ENCODE peak calls at places on chromosomes 6 and 20, in ten cellular contexts. H is lower lobe of right lung; T is GM23338; C is A549; D is neural progenitor cell; M is mucosa of descending colon; X is GM10248; R is RWPE1; L is CD4-positive, alpha-beta T cell; E is HepG2. Y is an unnamed sample.

GRCh38 chr6:129732542-129732941 is 22.6 kb upstream of the ARHGAP18 start:
- DNase-seq in R (peak; percentile 27), C (no peak), T (no peak), M (no peak), D (no peak), X (no peak), E (no peak), L (no peak), H (no peak), Y (no peak)

GRCh38 chr6:168837231-168837903 is 396.4 kb downstream of the SMOC2 start:
- DNase-seq in L (no peak), H (no peak), M (no peak), T (peak; percentile 32), D (no peak), C (no peak), R (no peak), E (no peak), X (no peak), Y (no peak)

GRCh38 chr20:51529758-51530157 is 12.8 kb downstream of the NFATC2 start:
- DNase-seq in E (no peak), T (no peak), C (no peak), M (no peak), X (no peak), R (no peak), L (no peak), H (no peak), D (no peak), Y (no peak)

GRCh38 chr6:166747644-166748595 is 120.9 kb upstream of the RPS6KA2 start:
- DNase-seq in R (no peak), C (peak; percentile 14), H (no peak), X (no peak), T (peak; percentile 41), E (no peak), D (no peak), L (no peak), M (no peak), Y (no peak)

GRCh38 chr20:7989379-7989778 is 30.2 kb downstream of the TMX4 start:
- DNase-seq in D (no peak), M (no peak), C (peak; percentile 9), T (no peak), X (no peak), L (no peak), E (no peak), R (no peak), H (no peak), Y (no peak)

GRCh38 chr6:15607603-15608002 is 55.2 kb downstream of the DTNBP1 start:
- DNase-seq in D (no peak), X (no peak), L (no peak), T (no peak), C (no peak), H (no peak), R (no peak), M (no peak), E (no peak), Y (no peak)

GRCh38 chr20:38387953-38388352 is 41.7 kb downstream of the LBP start:
- DNase-seq in H (no peak), R (no peak), M (no peak), D (no peak), E (no peak), C (no peak), L (no peak), X (no peak), T (peak; percentile 33), Y (no peak)

GRCh38 chr20:19923762-19924161 is 93.4 kb upstream of the NAA20 start:
- DNase-seq in T (no peak), D (no peak), C (no peak), R (no peak), E (no peak), M (no peak), X (no peak), L (no peak), H (no peak), Y (no peak)

GRCh38 chr20:3275064-3275935 is 36.3 kb upstream of the SLC4A11 start:
- DNase-seq in M (no peak), R (no peak), E (no peak), L (no peak), C (no peak), H (no peak), D (no peak), X (no peak), T (no peak), Y (no peak)

GRCh38 chr20:3273371-3273770 is 34.4 kb upstream of the SLC4A11 start:
- DNase-seq in M (no peak), T (peak; percentile 27), R (no peak), D (no peak), L (no peak), H (no peak), E (no peak), C (no peak), X (no peak), Y (no peak)

GRCh38 chr20:3275966-3276365 is 37.0 kb upstream of the SLC4A11 start:
- DNase-seq in H (no peak), L (no peak), M (no peak), C (no peak), E (no peak), X (no peak), R (no peak), T (no peak), D (no peak), Y (no peak)

DNA sequence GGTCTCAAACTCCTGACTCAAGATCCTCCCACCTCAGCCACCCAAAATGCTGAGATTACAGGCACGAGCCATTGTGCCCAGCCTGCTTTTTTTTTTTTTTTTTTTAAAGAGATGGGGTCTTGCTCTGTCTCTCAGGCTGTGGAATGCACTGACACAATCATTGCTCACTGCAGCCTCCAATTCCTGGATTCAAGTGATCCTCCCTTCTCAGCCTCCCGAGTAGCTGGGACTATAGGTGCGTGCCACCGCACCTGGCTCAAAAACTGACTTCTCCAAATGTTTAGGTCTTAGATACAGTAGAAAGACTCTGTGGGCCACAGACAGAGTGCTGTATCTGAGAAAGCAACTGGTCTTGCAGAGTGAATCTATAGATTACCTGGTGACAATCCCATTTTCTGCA is 31.1 kb upstream of the SLC4A11 start:
- DNase-seq in L (no peak), E (no peak), D (no peak), T (no peak), H (no peak), R (no peak), M (no peak), X (no peak), C (no peak), Y (no peak)
- TF ChIP-seq CTCF in L (no peak), E (no peak), D (no peak), T (no peak), H (no peak), R (no peak), M (no peak), X (no peak), C (no peak), Y (no peak)

GRCh38 chr20:33835773-33836172 is 24.6 kb downstream of the CHMP4B start:
- DNase-seq in T (no peak), R (no peak), L (no peak), X (no peak), H (no peak), D (no peak), C (no peak), M (no peak), E (no peak), Y (no peak)

GRCh38 chr20:33837096-33837830 is 26.1 kb downstream of the CHMP4B start:
- DNase-seq in M (no peak), X (no peak), T (no peak), D (no peak), E (no peak), H (no peak), C (no peak), L (no peak), R (no peak), Y (no peak)

GRCh38 chr20:33840759-33841438 is 29.8 kb downstream of the CHMP4B start:
- DNase-seq in C (no peak), L (no peak), D (no peak), E (no peak), H (no peak), T (no peak), R (no peak), M (no peak), X (no peak), Y (no peak)

GRCh38 chr20:33839591-33839990 is 28.4 kb downstream of the CHMP4B start:
- DNase-seq in E (no peak), C (no peak), H (no peak), M (no peak), L (no peak), T (no peak), R (no peak), D (no peak), X (no peak), Y (no peak)

DNA sequence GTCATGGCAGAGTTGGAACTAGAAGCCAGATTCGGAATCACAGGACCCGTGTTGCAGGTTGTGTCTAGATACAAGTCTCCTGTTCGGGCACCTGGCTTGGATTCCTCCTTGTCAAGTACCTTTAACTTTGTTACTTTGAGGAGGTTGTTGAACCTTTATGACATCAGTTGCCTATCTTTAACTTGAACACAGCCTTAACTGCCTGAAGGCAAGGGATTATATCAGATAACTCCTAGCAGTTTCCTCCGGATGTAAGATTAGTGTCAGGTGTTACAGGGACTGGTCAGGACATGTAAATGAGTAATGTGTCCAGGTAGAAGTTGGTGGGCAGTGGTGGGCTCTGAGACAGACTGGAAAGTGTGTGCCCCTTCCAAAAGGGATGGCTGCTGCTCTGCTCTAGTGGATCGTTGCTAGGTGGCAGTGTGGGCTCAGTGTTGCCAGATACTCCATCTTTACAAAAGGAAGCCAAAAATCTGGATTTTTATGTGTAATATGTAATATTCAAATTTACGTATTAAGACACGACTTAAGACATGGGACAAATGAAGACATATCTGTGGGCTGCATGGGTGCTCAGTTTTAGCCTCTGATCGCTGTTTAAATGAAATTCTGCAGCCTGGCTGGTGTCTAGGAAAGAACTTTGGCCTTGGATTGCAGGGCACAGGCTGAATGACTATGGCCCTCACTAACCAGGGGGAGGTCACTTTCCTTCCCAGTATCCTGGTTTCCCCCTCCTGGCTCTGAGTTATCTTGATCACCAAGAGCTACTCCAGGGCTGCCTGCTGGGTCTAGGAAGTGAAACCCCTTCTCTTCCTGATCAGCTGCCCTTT is 27.1 kb downstream of the CHMP4B start:
- DNase-seq in R (peak; percentile 50), X (no peak), T (no peak), E (no peak), H (no peak), D (peak; percentile 16), C (no peak), M (no peak), L (no peak), Y (no peak)
- TF ChIP-seq CTCF in R (no peak), X (peak; percentile 32), T (peak; percentile 17), E (peak; percentile 65), H (no peak), D (peak; percentile 24), C (peak; percentile 18), M (no peak), L (no peak), Y (no peak)

DNA sequence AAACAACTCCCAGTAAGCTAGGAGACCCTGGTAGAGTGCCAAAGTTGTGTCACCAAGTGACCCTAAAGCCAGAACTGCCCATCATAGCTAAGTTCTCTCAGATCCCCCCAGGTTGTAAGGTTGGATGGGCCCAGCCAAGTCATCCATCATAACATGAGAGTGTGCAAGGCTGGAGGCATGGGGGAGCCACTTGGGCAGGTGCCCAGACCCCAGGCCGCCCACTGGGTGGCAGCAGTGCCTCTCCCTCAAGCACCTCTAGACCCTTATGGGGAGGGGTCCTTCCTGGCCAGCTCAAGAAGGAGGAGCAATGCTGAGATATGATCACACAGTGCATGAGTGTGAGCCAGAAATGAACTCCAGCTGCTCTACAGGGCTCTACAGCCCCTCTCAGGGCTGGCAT is 154.5 kb downstream of the MYLK4 start:
- DNase-seq in H (no peak), C (no peak), D (peak; percentile 54), X (no peak), M (no peak), R (no peak), L (no peak), E (no peak), T (peak; percentile 71), Y (no peak)
- TF ChIP-seq CTCF in H (peak; percentile 12), C (no peak), D (peak; percentile 64), X (peak; percentile 25), M (no peak), R (no peak), L (no peak), E (peak; percentile 68), T (peak; percentile 76), Y (no peak)

DNA sequence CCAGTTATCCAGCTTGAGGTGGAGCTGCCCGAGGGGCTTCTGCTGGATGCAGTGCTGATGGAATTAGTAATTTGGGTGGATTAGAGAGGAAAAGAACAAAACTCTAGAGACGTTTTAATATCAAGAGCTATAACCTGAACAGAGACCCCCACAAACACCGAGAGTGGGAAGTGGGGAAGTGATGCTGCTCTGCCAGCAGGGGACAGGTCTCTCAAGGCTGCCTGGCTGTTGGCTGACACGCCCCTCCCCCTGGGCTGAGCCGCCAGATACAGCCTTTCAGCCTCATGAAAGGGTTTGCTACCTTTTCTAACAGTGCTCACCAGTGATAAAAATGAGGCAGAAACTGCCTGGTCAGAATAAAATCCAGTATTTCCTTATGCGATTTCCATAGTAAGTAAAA is 9.6 kb downstream of the LEMD2 start:
- DNase-seq in C (no peak), T (peak; percentile 48), M (no peak), D (peak; percentile 77), L (no peak), R (no peak), X (no peak), E (no peak), H (no peak), Y (no peak)
- TF ChIP-seq CTCF in C (no peak), T (peak; percentile 39), M (no peak), D (peak; percentile 57), L (no peak), R (no peak), X (no peak), E (peak; percentile 11), H (no peak), Y (no peak)